ENCODE peak calls at places on chromosomes 16 and 17, in six cellular contexts. C is heart right ventricle, T is RWPE2, N is ovary, Q is thoracic aorta, L is cardiac muscle cell. X is an unnamed sample. For H3K4me1, the result is how much of the 10 kb centered on the place peaks cover.

GRCh38 chr17:66715745-66716156 is 119.2 kb upstream of the CACNG5 start:
- DNase-seq in C (no peak), T (no peak), N (no peak), Q (no peak), L (peak), X (no peak)

GRCh38 chr16:20883554-20884239 is 16.5 kb downstream of the DCUN1D3 start:
- DNase-seq in C (no peak), T (no peak), N (no peak), Q (no peak), L (peak), X (no peak)

GRCh38 chr17:45672301-45672700 is 111.8 kb upstream of the CRHR1 start:
- DNase-seq in C (no peak), T (no peak), N (no peak), Q (no peak), L (no peak), X (no peak)

GRCh38 chr17:80877829-80878303 is 113.8 kb upstream of the CHMP6 start:
- DNase-seq in C (no peak), T (peak), N (no peak), Q (no peak), L (no peak), X (no peak)

GRCh38 chr17:81365148-81365600 is 30.1 kb upstream of the BAHCC1 start:
- DNase-seq in C (no peak), T (peak), N (peak), Q (no peak), L (peak), X (peak)

GRCh38 chr17:74220966-74221814 is 7.8 kb downstream of the TTYH2 start:
- DNase-seq in C (no peak), T (no peak), N (no peak), Q (no peak), L (no peak), X (no peak)

GRCh38 chr16:28258571-28258970 is 33.8 kb upstream of the SBK1 start:
- DNase-seq in C (peak), T (no peak), N (no peak), Q (no peak), L (peak), X (no peak)

GRCh38 chr17:78844301-78845005 is 3.8 kb upstream of the USP36 start:
- DNase-seq in C (no peak), T (no peak), N (no peak), Q (no peak), L (peak), X (no peak)

GRCh38 chr17:29569245-29569950 is 897 bp downstream of the TP53I13 start:
- DNase-seq in C (no peak), T (no peak), N (peak), Q (no peak), L (no peak), X (peak)

GRCh38 chr17:68197091-68197996 is 50.5 kb upstream of the AMZ2 start:
- DNase-seq in C (no peak), T (no peak), N (no peak), Q (no peak), L (no peak), X (no peak)

DNA sequence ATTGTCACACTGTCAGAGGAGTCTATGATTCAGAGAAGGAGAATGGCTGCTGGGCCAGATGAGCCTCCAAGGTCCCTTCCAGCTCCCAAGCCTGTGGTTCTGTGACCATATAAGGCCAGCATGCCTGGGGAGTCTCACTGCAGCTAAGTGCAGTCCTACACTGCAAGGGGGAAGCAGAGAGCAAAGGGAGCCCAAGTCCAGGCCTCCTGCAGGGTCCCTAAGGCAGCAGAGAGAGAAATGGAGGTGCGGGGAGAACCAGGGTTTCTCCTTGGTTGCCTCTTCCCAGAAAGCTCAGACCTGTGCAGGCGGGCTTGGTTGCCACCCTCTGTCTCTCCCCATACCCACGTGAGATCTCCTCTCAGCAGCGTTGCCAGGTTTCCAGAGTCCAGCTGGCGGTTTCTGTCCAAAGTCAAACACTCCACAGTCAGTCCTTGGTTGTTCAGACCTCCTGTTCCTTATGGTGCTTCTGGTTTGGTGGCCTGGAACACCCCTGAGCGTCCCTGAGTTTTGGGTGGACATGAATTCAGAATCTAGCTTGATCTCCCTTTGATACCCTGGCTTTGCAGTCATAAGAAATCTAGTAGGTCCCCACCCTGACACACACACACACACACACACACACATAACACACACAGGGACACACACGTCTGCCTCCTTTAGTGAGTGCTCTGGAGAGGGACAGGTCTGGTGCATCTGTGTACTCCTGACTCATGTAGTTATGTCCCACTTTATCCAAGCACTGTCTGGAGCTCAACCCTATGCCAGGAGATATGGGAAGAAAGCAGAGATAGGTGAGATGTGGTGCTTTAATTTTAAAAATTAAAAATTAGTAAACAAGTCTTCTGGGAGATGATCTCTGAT is 78.8 kb downstream of the GNAO1 start:
- DNase-seq in C (peak), T (no peak), N (no peak), Q (no peak), L (peak), X (no peak)
- TF ChIP-seq CTCF in C (no peak), T (no peak), N (no peak), Q (peak), L (peak), X (no peak)

GRCh38 chr16:87636050-87636684 is 33.9 kb downstream of the JPH3 start:
- DNase-seq in C (peak), T (peak), N (peak), Q (peak), L (peak), X (peak)
- H3K4me3 ChIP-seq in C (no peak), T (peak), N (peak), Q (peak), L (no peak), X (no peak)

GRCh38 chr16:1713933-1714332 is 7.9 kb downstream of the MAPK8IP3 start:
- DNase-seq in C (no peak), T (no peak), N (no peak), Q (no peak), L (no peak), X (no peak)
- H3K4me1 ChIP-seq in C (under half), T (under half), N (under half), Q (under half), L (under half), X (under half)

GRCh38 chr17:1108810-1109605 is 70.8 kb downstream of the ABR start:
- DNase-seq in C (peak), T (no peak), N (peak), Q (no peak), L (peak), X (no peak)

GRCh38 chr17:1108560-1108809 is 71.3 kb downstream of the ABR start:
- DNase-seq in C (no peak), T (no peak), N (peak), Q (no peak), L (no peak), X (no peak)

GRCh38 chr17:1110844-1111598 is 68.8 kb downstream of the ABR start:
- DNase-seq in C (peak), T (peak), N (peak), Q (peak), L (peak), X (peak)

GRCh38 chr17:1110524-1110843 is 69.3 kb downstream of the ABR start:
- DNase-seq in C (no peak), T (no peak), N (no peak), Q (no peak), L (no peak), X (no peak)

DNA sequence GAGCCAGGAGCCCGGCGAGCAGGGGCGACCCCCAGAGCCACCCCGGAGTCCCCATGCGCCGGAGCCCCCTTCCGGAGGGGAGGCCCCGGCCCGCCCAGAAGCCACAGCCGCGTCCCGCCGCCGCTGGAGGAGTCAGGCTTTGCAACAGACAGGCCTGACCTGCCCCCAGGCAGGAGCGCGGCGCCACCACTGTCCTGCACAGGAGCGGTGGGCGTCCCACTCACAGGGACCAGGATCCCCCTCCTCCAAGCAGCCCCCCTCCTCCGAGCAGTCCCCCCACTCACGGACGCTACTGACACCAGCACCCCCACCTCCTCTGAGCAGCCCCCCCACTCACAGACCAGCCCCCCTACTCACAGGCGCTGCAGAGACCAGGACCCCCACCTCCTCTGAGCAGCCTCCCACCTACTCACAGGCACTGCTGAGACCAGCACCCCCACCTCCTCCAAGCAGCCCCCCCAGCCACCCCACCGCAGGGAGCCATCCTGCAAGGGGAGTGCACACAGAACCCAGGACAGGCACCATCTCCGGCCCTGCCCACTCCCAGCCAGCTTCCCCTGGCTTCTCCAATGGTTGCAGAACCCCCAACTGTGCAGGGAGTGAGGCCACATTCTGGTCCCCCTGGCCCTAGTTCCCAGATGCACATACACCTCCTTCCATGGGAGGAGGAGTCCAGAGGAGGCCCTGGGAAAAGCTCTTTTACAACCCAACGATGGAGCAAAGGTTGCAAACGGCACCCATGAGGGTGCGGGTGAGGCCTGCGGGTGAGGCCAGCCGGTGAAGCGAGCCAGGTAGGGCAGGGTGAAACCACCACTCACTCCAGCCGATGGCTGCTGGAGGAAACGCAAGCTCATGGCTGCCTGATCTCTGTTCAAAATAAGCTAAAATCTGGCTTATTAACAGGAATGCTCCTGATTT is 69.9 kb downstream of the ABR start:
- DNase-seq in C (peak), T (no peak), N (peak), Q (no peak), L (no peak), X (no peak)
- TF ChIP-seq CTCF in C (no peak), T (no peak), N (no peak), Q (no peak), L (no peak), X (no peak)

GRCh38 chr17:21215935-21216334 is 2.0 kb upstream of the TMEM11 start:
- DNase-seq in C (no peak), T (no peak), N (no peak), Q (no peak), L (peak), X (no peak)
- H3K4me3 ChIP-seq in C (no peak), T (no peak), N (no peak), Q (no peak), L (no peak), X (no peak)